ENCODE peak calls at places on chromosomes 2 and 18, in ten cellular contexts. One of them, this sample, is unnamed.

GRCh38 chr2:240513544-240514287 is 44.1 kb downstream of the ANKMY1 start:
- DNase-seq in heart left ventricle: peak
- DNase-seq in body of pancreas: peak
- DNase-seq in A549: peak
- DNase-seq in adrenal gland: peak
- DNase-seq in tibial nerve: peak
- DNase-seq in right lobe of liver: peak
- DNase-seq in uterus: peak
- DNase-seq in Peyer's patch: peak
- DNase-seq in IMR-90: peak
- DNase-seq in this sample: peak

GRCh38 chr2:121790276-121790956 is 35.0 kb downstream of the TSN start:
- DNase-seq in Peyer's patch: no peak
- DNase-seq in uterus: no peak
- DNase-seq in IMR-90: peak
- DNase-seq in adrenal gland: no peak
- DNase-seq in tibial nerve: no peak
- DNase-seq in heart left ventricle: no peak
- DNase-seq in right lobe of liver: no peak
- DNase-seq in A549: peak
- DNase-seq in body of pancreas: no peak
- DNase-seq in this sample: no peak

GRCh38 chr2:17166506-17166905 is 351.7 kb downstream of the RAD51AP2 start:
- DNase-seq in A549: no peak
- DNase-seq in right lobe of liver: no peak
- DNase-seq in body of pancreas: peak
- DNase-seq in Peyer's patch: no peak
- DNase-seq in tibial nerve: no peak
- DNase-seq in uterus: no peak
- DNase-seq in heart left ventricle: no peak
- DNase-seq in IMR-90: peak
- DNase-seq in adrenal gland: peak
- DNase-seq in this sample: no peak

GRCh38 chr2:182937864-182938263 is 71.4 kb upstream of the FRZB start:
- DNase-seq in tibial nerve: no peak
- DNase-seq in heart left ventricle: no peak
- DNase-seq in adrenal gland: no peak
- DNase-seq in A549: no peak
- DNase-seq in IMR-90: no peak
- DNase-seq in body of pancreas: no peak
- DNase-seq in Peyer's patch: no peak
- DNase-seq in uterus: no peak
- DNase-seq in right lobe of liver: no peak
- DNase-seq in this sample: no peak

GRCh38 chr2:156322103-156322671 is 10.3 kb downstream of the NR4A2 start:
- DNase-seq in IMR-90: no peak
- DNase-seq in heart left ventricle: no peak
- DNase-seq in body of pancreas: peak
- DNase-seq in tibial nerve: no peak
- DNase-seq in Peyer's patch: no peak
- DNase-seq in right lobe of liver: peak
- DNase-seq in adrenal gland: no peak
- DNase-seq in A549: no peak
- DNase-seq in uterus: no peak
- DNase-seq in this sample: peak

GRCh38 chr2:246489-247145 is 17.2 kb downstream of the SH3YL1 start:
- DNase-seq in body of pancreas: peak
- DNase-seq in heart left ventricle: no peak
- DNase-seq in IMR-90: peak
- DNase-seq in adrenal gland: no peak
- DNase-seq in tibial nerve: peak
- DNase-seq in right lobe of liver: no peak
- DNase-seq in A549: peak
- DNase-seq in uterus: no peak
- DNase-seq in Peyer's patch: no peak
- DNase-seq in this sample: peak

GRCh38 chr2:240211598-240212424 is 71.4 kb upstream of the OTOS start:
- DNase-seq in Peyer's patch: no peak
- DNase-seq in heart left ventricle: no peak
- DNase-seq in adrenal gland: no peak
- DNase-seq in A549: no peak
- DNase-seq in IMR-90: no peak
- DNase-seq in body of pancreas: no peak
- DNase-seq in right lobe of liver: no peak
- DNase-seq in uterus: no peak
- DNase-seq in tibial nerve: no peak
- DNase-seq in this sample: no peak

GRCh38 chr2:72723769-72724370 is 102.0 kb downstream of the EXOC6B start:
- DNase-seq in tibial nerve: no peak
- DNase-seq in uterus: no peak
- DNase-seq in body of pancreas: peak
- DNase-seq in Peyer's patch: no peak
- DNase-seq in adrenal gland: no peak
- DNase-seq in A549: no peak
- DNase-seq in heart left ventricle: no peak
- DNase-seq in IMR-90: no peak
- DNase-seq in right lobe of liver: no peak
- DNase-seq in this sample: no peak

GRCh38 chr2:237886702-237887481 is 27.5 kb downstream of the RAMP1 start:
- DNase-seq in heart left ventricle: peak
- DNase-seq in adrenal gland: peak
- DNase-seq in right lobe of liver: peak
- DNase-seq in IMR-90: peak
- DNase-seq in A549: no peak
- DNase-seq in uterus: peak
- DNase-seq in Peyer's patch: no peak
- DNase-seq in body of pancreas: peak
- DNase-seq in tibial nerve: peak
- DNase-seq in this sample: no peak

GRCh38 chr2:201856561-201856960 is 50.2 kb downstream of the CDK15 start:
- DNase-seq in IMR-90: no peak
- DNase-seq in body of pancreas: no peak
- DNase-seq in uterus: no peak
- DNase-seq in A549: no peak
- DNase-seq in heart left ventricle: no peak
- DNase-seq in adrenal gland: no peak
- DNase-seq in tibial nerve: no peak
- DNase-seq in right lobe of liver: no peak
- DNase-seq in Peyer's patch: no peak
- DNase-seq in this sample: no peak
- TF ChIP-seq POLR2A in IMR-90: no peak
- TF ChIP-seq POLR2A in body of pancreas: no peak
- TF ChIP-seq POLR2A in uterus: no peak
- TF ChIP-seq POLR2A in A549: no peak
- TF ChIP-seq POLR2A in heart left ventricle: no peak
- TF ChIP-seq POLR2A in adrenal gland: no peak
- TF ChIP-seq POLR2A in tibial nerve: no peak
- TF ChIP-seq POLR2A in right lobe of liver: no peak
- TF ChIP-seq POLR2A in Peyer's patch: no peak
- TF ChIP-seq POLR2A in this sample: no peak

GRCh38 chr2:231613054-231613654 is 20.5 kb downstream of the TEX44 start:
- DNase-seq in tibial nerve: peak
- DNase-seq in heart left ventricle: peak
- DNase-seq in adrenal gland: no peak
- DNase-seq in Peyer's patch: no peak
- DNase-seq in IMR-90: no peak
- DNase-seq in body of pancreas: no peak
- DNase-seq in right lobe of liver: no peak
- DNase-seq in A549: no peak
- DNase-seq in uterus: peak
- DNase-seq in this sample: no peak

GRCh38 chr2:231612199-231613053 is 19.8 kb downstream of the TEX44 start:
- DNase-seq in heart left ventricle: peak
- DNase-seq in IMR-90: peak
- DNase-seq in tibial nerve: peak
- DNase-seq in body of pancreas: peak
- DNase-seq in uterus: peak
- DNase-seq in right lobe of liver: peak
- DNase-seq in Peyer's patch: peak
- DNase-seq in A549: peak
- DNase-seq in adrenal gland: peak
- DNase-seq in this sample: peak

GRCh38 chr2:231615058-231615671 is 22.5 kb downstream of the TEX44 start:
- DNase-seq in body of pancreas: peak
- DNase-seq in heart left ventricle: peak
- DNase-seq in tibial nerve: no peak
- DNase-seq in A549: no peak
- DNase-seq in IMR-90: no peak
- DNase-seq in uterus: no peak
- DNase-seq in Peyer's patch: no peak
- DNase-seq in right lobe of liver: peak
- DNase-seq in adrenal gland: peak
- DNase-seq in this sample: no peak

GRCh38 chr2:231613655-231614558 is 21.2 kb downstream of the TEX44 start:
- DNase-seq in heart left ventricle: peak
- DNase-seq in tibial nerve: peak
- DNase-seq in body of pancreas: peak
- DNase-seq in adrenal gland: peak
- DNase-seq in A549: peak
- DNase-seq in right lobe of liver: peak
- DNase-seq in IMR-90: peak
- DNase-seq in Peyer's patch: peak
- DNase-seq in uterus: peak
- DNase-seq in this sample: peak

DNA sequence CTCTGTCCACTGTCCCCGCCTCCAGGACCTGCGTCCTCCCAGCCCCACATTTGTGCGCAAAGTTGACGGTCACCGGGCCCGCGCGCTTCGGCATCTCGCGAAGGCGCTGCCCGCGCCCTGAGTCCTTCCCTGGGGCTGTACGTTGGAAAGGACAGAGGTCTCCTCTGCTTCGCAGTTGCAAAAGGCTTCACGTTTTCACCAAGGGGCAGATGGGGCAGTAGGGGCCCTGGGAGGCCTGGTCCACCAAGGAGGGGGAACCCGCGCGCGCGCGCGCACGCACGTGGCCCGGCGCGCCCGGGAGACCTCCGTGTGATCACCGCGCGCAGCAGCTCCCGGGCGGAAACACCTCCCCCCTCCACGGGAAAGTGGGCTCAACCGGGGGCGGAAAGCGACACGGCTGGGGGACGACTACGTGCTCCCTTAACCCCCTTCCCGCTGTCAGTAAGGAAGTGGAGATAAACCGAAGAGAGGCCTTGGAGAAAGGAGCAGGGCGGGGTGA is 21.9 kb downstream of the TEX44 start:
- DNase-seq in uterus: peak
- DNase-seq in body of pancreas: no peak
- DNase-seq in A549: no peak
- DNase-seq in tibial nerve: no peak
- DNase-seq in heart left ventricle: peak
- DNase-seq in IMR-90: no peak
- DNase-seq in Peyer's patch: peak
- DNase-seq in adrenal gland: no peak
- DNase-seq in right lobe of liver: no peak
- DNase-seq in this sample: peak
- TF ChIP-seq POLR2A in uterus: peak
- TF ChIP-seq POLR2A in body of pancreas: no peak
- TF ChIP-seq POLR2A in A549: no peak
- TF ChIP-seq POLR2A in tibial nerve: no peak
- TF ChIP-seq POLR2A in heart left ventricle: peak
- TF ChIP-seq POLR2A in IMR-90: no peak
- TF ChIP-seq POLR2A in Peyer's patch: no peak
- TF ChIP-seq POLR2A in adrenal gland: peak
- TF ChIP-seq POLR2A in right lobe of liver: peak
- TF ChIP-seq POLR2A in this sample: no peak

GRCh38 chr18:46696702-46697101 is 39.7 kb upstream of the LOXHD1 start:
- DNase-seq in Peyer's patch: no peak
- DNase-seq in adrenal gland: no peak
- DNase-seq in body of pancreas: no peak
- DNase-seq in right lobe of liver: no peak
- DNase-seq in heart left ventricle: no peak
- DNase-seq in uterus: no peak
- DNase-seq in tibial nerve: no peak
- DNase-seq in IMR-90: no peak
- DNase-seq in A549: no peak
- DNase-seq in this sample: no peak

GRCh38 chr18:46700026-46700425 is 43.0 kb upstream of the LOXHD1 start:
- DNase-seq in right lobe of liver: no peak
- DNase-seq in adrenal gland: no peak
- DNase-seq in A549: no peak
- DNase-seq in Peyer's patch: no peak
- DNase-seq in tibial nerve: no peak
- DNase-seq in body of pancreas: no peak
- DNase-seq in uterus: no peak
- DNase-seq in IMR-90: no peak
- DNase-seq in heart left ventricle: no peak
- DNase-seq in this sample: no peak

DNA sequence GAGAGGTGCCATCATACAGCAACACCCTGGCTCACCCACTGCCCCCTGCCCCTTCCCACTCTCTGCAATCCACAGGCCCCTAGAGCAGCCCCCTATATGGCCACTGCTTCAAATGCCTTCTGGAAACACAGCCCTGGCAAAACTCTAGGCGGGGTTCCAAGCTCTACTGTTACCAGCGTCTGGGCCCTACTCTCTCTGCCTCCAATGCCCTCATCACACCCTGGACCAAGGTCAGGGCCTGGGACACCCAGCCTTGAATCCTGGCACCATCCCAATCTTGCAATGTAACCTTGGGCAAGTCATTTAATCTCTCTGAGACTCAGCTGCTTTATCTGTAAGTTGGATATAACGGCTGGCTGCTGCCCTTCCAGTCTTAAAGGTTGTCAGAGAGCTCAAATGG is 39.2 kb upstream of the LOXHD1 start:
- DNase-seq in A549: no peak
- DNase-seq in tibial nerve: no peak
- DNase-seq in IMR-90: no peak
- DNase-seq in adrenal gland: peak
- DNase-seq in right lobe of liver: no peak
- DNase-seq in body of pancreas: no peak
- DNase-seq in heart left ventricle: peak
- DNase-seq in uterus: no peak
- DNase-seq in Peyer's patch: no peak
- DNase-seq in this sample: no peak
- TF ChIP-seq POLR2A in A549: no peak
- TF ChIP-seq POLR2A in tibial nerve: no peak
- TF ChIP-seq POLR2A in IMR-90: no peak
- TF ChIP-seq POLR2A in adrenal gland: no peak
- TF ChIP-seq POLR2A in right lobe of liver: no peak
- TF ChIP-seq POLR2A in body of pancreas: no peak
- TF ChIP-seq POLR2A in heart left ventricle: no peak
- TF ChIP-seq POLR2A in uterus: no peak
- TF ChIP-seq POLR2A in Peyer's patch: no peak
- TF ChIP-seq POLR2A in this sample: no peak

DNA sequence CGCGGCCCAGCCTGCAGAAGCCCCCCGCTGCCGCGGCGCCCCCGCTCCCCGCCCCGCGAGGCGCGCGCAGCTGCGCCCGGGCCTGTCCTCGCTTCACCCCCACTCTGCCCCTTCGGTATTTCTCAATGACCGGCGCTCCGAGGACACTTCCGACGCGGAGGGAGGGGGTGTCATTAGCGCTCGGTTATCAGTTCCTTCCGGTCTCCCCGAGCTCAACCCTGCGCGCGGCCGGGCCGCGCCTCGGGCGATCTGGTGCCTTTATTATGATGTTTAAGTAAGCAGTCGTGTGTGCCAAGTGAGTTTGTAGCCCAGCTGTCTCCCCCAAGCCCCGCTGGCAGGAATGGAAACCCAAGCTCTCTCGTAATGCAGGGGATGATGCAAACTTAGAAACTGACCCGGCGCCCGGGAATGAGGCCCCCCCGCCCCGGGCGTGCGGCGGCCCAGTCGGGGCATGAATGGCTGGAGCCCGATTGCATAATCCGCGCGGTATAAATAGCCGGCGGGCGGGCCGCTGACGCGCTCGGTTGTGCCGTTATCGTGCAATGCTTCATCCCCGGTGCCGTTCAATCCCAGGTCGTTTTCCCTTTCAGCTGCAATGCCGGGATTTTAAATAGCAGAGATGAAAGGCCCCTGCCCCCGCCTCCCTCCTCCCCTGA is 3.9 kb upstream of the SPRED2 start:
- DNase-seq in Peyer's patch: peak
- DNase-seq in right lobe of liver: peak
- DNase-seq in body of pancreas: peak
- DNase-seq in IMR-90: peak
- DNase-seq in A549: peak
- DNase-seq in uterus: peak
- DNase-seq in heart left ventricle: peak
- DNase-seq in adrenal gland: peak
- DNase-seq in tibial nerve: peak
- DNase-seq in this sample: peak
- TF ChIP-seq POLR2A in Peyer's patch: peak
- TF ChIP-seq POLR2A in right lobe of liver: peak
- TF ChIP-seq POLR2A in body of pancreas: peak
- TF ChIP-seq POLR2A in IMR-90: peak
- TF ChIP-seq POLR2A in A549: no peak
- TF ChIP-seq POLR2A in uterus: peak
- TF ChIP-seq POLR2A in heart left ventricle: peak
- TF ChIP-seq POLR2A in adrenal gland: peak
- TF ChIP-seq POLR2A in tibial nerve: peak
- TF ChIP-seq POLR2A in this sample: peak

This sample was measured in erythroblast.